ENCODE peak calls at places on chromosomes 2 and 18, in six cellular contexts. A, X, Y, M, G and D are unnamed samples.

GRCh38 chr18:44568343-44568742 is 112.3 kb upstream of the SETBP1 start:
- DNase-seq in A (no peak), X (no peak), M (no peak), G (no peak), Y (no peak), D (no peak)

GRCh38 chr18:31497711-31498449 is at the start of gene DSG2:
- DNase-seq in X (peak; percentile 67), G (no peak), A (peak; percentile 74), M (no peak), Y (peak; percentile 74), D (peak; percentile 59)

GRCh38 chr18:26386002-26386401 is 159.8 kb downstream of the TAF4B start:
- DNase-seq in M (no peak), X (no peak), Y (no peak), G (no peak), A (no peak), D (no peak)

GRCh38 chr2:227473019-227473461 is 1.1 kb downstream of the AGFG1 start:
- DNase-seq in X (no peak), M (no peak), G (no peak), Y (no peak), A (no peak), D (no peak)

GRCh38 chr2:214277880-214278279 is 133.0 kb upstream of the VWC2L start:
- DNase-seq in M (no peak), G (no peak), Y (no peak), A (no peak), X (no peak), D (no peak)

GRCh38 chr2:26068602-26069298 is 34.9 kb downstream of the RAB10 start:
- DNase-seq in Y (no peak), M (no peak), G (no peak), A (peak; percentile 18), X (no peak), D (peak; percentile 37)

GRCh38 chr2:230447036-230447435 is 31.0 kb downstream of the SP100 start:
- DNase-seq in M (no peak), G (no peak), A (no peak), X (no peak), Y (no peak), D (no peak)

GRCh38 chr2:239311132-239312040 is 89.4 kb downstream of the HDAC4 start:
- DNase-seq in A (no peak), Y (peak; percentile 26), M (no peak), X (peak; percentile 93), G (peak; percentile 97), D (no peak)

GRCh38 chr2:138503087-138503442 is 1.5 kb downstream of the SPOPL start:
- DNase-seq in A (no peak), M (no peak), Y (no peak), G (no peak), X (no peak), D (no peak)

GRCh38 chr2:118970396-118971135 is 28.6 kb downstream of the MARCO start:
- DNase-seq in Y (no peak), M (no peak), A (no peak), X (peak; percentile 77), G (no peak), D (no peak)

GRCh38 chr2:200810252-200810650 is 1.5 kb upstream of the BZW1 start:
- DNase-seq in Y (peak; percentile 23), M (no peak), G (no peak), X (no peak), A (no peak), D (no peak)

GRCh38 chr2:212538156-212539144 is at the start of gene ERBB4:
- DNase-seq in Y (peak; percentile 40), A (no peak), X (peak; percentile 64), M (no peak), G (no peak), D (peak; percentile 25)

GRCh38 chr2:36318547-36318946 is 37.0 kb upstream of the CRIM1 start:
- DNase-seq in G (no peak), M (no peak), X (no peak), Y (no peak), A (no peak), D (no peak)

GRCh38 chr2:55636831-55637230 is 19.4 kb upstream of the PPP4R3B start:
- DNase-seq in G (no peak), X (no peak), M (no peak), Y (no peak), A (no peak), D (no peak)

GRCh38 chr2:223774193-223774592 is 63.2 kb downstream of the AP1S3 start:
- DNase-seq in A (no peak), X (no peak), Y (no peak), M (no peak), G (no peak), D (no peak)

GRCh38 chr18:61531891-61532290 is 198.7 kb downstream of the CDH20 start:
- DNase-seq in M (no peak), G (no peak), Y (no peak), A (no peak), X (no peak), D (no peak)

GRCh38 chr18:61528961-61529360 is 195.7 kb downstream of the CDH20 start:
- DNase-seq in Y (no peak), X (no peak), G (no peak), M (no peak), A (no peak), D (no peak)

GRCh38 chr18:61535401-61535800 is 202.2 kb downstream of the CDH20 start:
- DNase-seq in M (no peak), X (no peak), G (no peak), Y (no peak), A (no peak), D (no peak)

GRCh38 chr18:61531182-61531581 is 198.0 kb downstream of the CDH20 start:
- DNase-seq in G (no peak), Y (no peak), X (no peak), A (no peak), M (no peak), D (no peak)

DNA sequence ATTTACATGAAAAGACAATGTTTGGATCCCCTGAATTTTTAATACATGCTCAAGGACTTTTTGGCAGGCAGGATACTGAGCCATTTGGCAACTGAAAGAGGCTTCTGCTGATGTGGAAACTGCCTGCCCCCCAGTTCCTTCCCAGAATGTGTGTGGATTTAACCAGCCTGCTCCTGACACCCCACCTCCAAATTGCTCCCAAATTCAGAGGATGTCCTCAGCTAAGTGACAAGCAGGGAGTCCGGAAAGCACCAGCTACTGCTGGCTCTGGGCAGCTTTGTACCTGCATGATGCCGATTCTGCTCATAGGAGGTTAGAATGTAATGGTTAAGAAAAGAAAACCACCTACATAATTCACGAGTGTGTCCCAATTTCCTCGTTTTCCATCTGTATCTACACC is 197.5 kb downstream of the CDH20 start:
- DNase-seq in X (no peak), M (no peak), A (no peak), G (no peak), Y (no peak), D (no peak)
- TF ChIP-seq POLR2A in X (no peak), M (no peak), A (no peak), G (no peak), Y (no peak), D (no peak)

GRCh38 chr2:182715896-182716664 is at the start of gene DNAJC10:
- DNase-seq in Y (peak; percentile 90), X (peak; percentile 90), G (peak; percentile 64), M (peak; percentile 40), A (peak; percentile 67), D (peak; percentile 76)
- TF ChIP-seq POLR2A in Y (no peak), X (peak; percentile 35), G (peak; percentile 55), M (no peak), A (peak; percentile 62), D (peak; percentile 96)

GRCh38 chr18:74942319-74942910 is 266.5 kb downstream of the PTGR3 start:
- DNase-seq in Y (no peak), X (no peak), M (no peak), G (no peak), A (no peak), D (no peak)
- TF ChIP-seq POLR2A in Y (no peak), X (no peak), M (no peak), G (no peak), A (no peak), D (no peak)

GRCh38 chr2:8680931-8681760 is 710 bp upstream of the ID2 start:
- DNase-seq in A (no peak), Y (peak; percentile 52), M (no peak), G (no peak), X (peak; percentile 82), D (no peak)

GRCh38 chr2:8684421-8684884 is 2.6 kb downstream of the ID2 start:
- DNase-seq in Y (no peak), M (no peak), G (no peak), A (no peak), X (no peak), D (no peak)

GRCh38 chr2:8682719-8683667 is 1.1 kb downstream of the ID2 start:
- DNase-seq in M (no peak), G (no peak), Y (no peak), A (no peak), X (peak; percentile 74), D (no peak)

GRCh38 chr2:8679827-8680731 is 1.8 kb upstream of the ID2 start:
- DNase-seq in A (no peak), Y (peak; percentile 74), G (no peak), M (no peak), X (peak; percentile 77), D (no peak)

GRCh38 chr2:8681786-8682692 is at the start of gene ID2:
- DNase-seq in G (peak; percentile 97), Y (peak; percentile 99), A (peak; percentile 90), X (peak; percentile 100), M (peak; percentile 92), D (peak; percentile 97)
- TF ChIP-seq POLR2A in G (peak; percentile 99), Y (peak; percentile 93), A (peak; percentile 98), X (peak; percentile 99), M (no peak), D (peak; percentile 100)

GRCh38 chr2:15860760-15861159 is 79.6 kb upstream of the MYCN start:
- DNase-seq in X (no peak), M (no peak), Y (no peak), A (no peak), G (no peak), D (no peak)
- TF ChIP-seq POLR2A in X (no peak), M (no peak), Y (no peak), A (no peak), G (no peak), D (no peak)

GRCh38 chr2:168626610-168627009 is 170.5 kb downstream of the CERS6 start:
- DNase-seq in Y (no peak), A (no peak), X (no peak), G (no peak), M (no peak), D (no peak)
- TF ChIP-seq POLR2A in Y (no peak), A (no peak), X (no peak), G (no peak), M (no peak), D (no peak)

GRCh38 chr2:41546031-41546430 is 501.8 kb upstream of the PKDCC start:
- DNase-seq in G (no peak), M (no peak), A (no peak), X (no peak), Y (no peak), D (no peak)

GRCh38 chr2:41540268-41540963 is 507.4 kb upstream of the PKDCC start:
- DNase-seq in G (no peak), M (no peak), Y (no peak), A (no peak), X (no peak), D (no peak)

GRCh38 chr2:41544709-41545108 is 503.1 kb upstream of the PKDCC start:
- DNase-seq in G (no peak), X (no peak), A (no peak), M (no peak), Y (no peak), D (no peak)

GRCh38 chr2:41543726-41544125 is 504.1 kb upstream of the PKDCC start:
- DNase-seq in X (no peak), M (no peak), Y (no peak), G (no peak), A (no peak), D (no peak)
- TF ChIP-seq POLR2A in X (no peak), M (no peak), Y (no peak), G (no peak), A (no peak), D (no peak)